ENCODE peak calls at places on chromosomes 7 and 10, in seven cellular contexts. E is transverse colon, V is stomach, N is sigmoid colon, X is tibial nerve, O is HepG2, J is upper lobe of left lung. F is an unnamed sample.

GRCh38 chr10:97333601-97334369 is 744 bp downstream of the FRAT2 start:
- DNase-seq in E (peak; percentile 61), V (peak; percentile 62), N (peak; percentile 75), X (no peak), O (no peak), J (peak; percentile 91), F (peak; percentile 52)

GRCh38 chr7:74027683-74028320 is at the start of gene ELN:
- DNase-seq in E (peak; percentile 63), V (peak; percentile 61), N (peak; percentile 96), X (peak; percentile 87), O (no peak), J (peak; percentile 90), F (peak; percentile 96)

GRCh38 chr10:117441812-117442443 is 66.7 kb upstream of the PDZD8 start:
- DNase-seq in E (no peak), V (no peak), N (no peak), X (no peak), O (no peak), J (no peak), F (no peak)

GRCh38 chr10:77428776-77429395 is 208.7 kb downstream of the KCNMA1 start:
- DNase-seq in E (peak; percentile 49), V (peak; percentile 48), N (peak; percentile 84), X (peak; percentile 25), O (peak; percentile 8), J (no peak), F (peak; percentile 43)

GRCh38 chr10:6667679-6668270 is 87.7 kb upstream of the PRKCQ start:
- DNase-seq in E (peak; percentile 9), V (no peak), N (no peak), X (peak; percentile 16), O (peak; percentile 18), J (no peak), F (no peak)

GRCh38 chr10:132679217-132679595 is 106.7 kb downstream of the NKX6-2 start:
- DNase-seq in E (no peak), V (no peak), N (peak; percentile 39), X (no peak), O (no peak), J (peak; percentile 55), F (no peak)

GRCh38 chr7:70668606-70669358 is 463.2 kb upstream of the GALNT17 start:
- DNase-seq in E (no peak), V (no peak), N (no peak), X (no peak), O (no peak), J (no peak), F (no peak)

GRCh38 chr10:2893446-2893845 is 173.9 kb upstream of the PFKP start:
- DNase-seq in E (no peak), V (no peak), N (no peak), X (no peak), O (no peak), J (no peak), F (no peak)

GRCh38 chr7:74066626-74067025 is 17.0 kb upstream of the LIMK1 start:
- DNase-seq in E (no peak), V (no peak), N (no peak), X (no peak), O (no peak), J (peak; percentile 29), F (no peak)

GRCh38 chr10:87860156-87860795 is 3.1 kb downstream of the KLLN start:
- DNase-seq in E (no peak), V (no peak), N (no peak), X (peak; percentile 39), O (peak; percentile 69), J (no peak), F (no peak)

GRCh38 chr10:23094786-23095403 is 484 bp upstream of the MSRB2 start:
- DNase-seq in E (no peak), V (no peak), N (no peak), X (no peak), O (no peak), J (no peak), F (no peak)

GRCh38 chr10:89337493-89337892 is 9.7 kb downstream of the IFIT3 start:
- DNase-seq in E (no peak), V (no peak), N (no peak), X (no peak), O (no peak), J (no peak), F (no peak)

GRCh38 chr7:157684596-157685429 is 348.0 kb downstream of the DNAJB6 start:
- DNase-seq in E (no peak), V (no peak), N (no peak), X (no peak), O (no peak), J (peak; percentile 80), F (no peak)

GRCh38 chr10:59175538-59176240 is 754 bp upstream of the PHYHIPL start:
- DNase-seq in E (no peak), V (no peak), N (no peak), X (no peak), O (peak; percentile 40), J (no peak), F (no peak)

GRCh38 chr7:79806161-79806734 is 328.4 kb upstream of the GNAI1 start:
- DNase-seq in E (no peak), V (no peak), N (no peak), X (no peak), O (peak; percentile 6), J (no peak), F (no peak)

GRCh38 chr10:129852829-129853228 is 111.2 kb downstream of the EBF3 start:
- DNase-seq in E (no peak), V (no peak), N (no peak), X (no peak), O (no peak), J (no peak), F (no peak)

GRCh38 chr7:146411975-146412374 is 295.4 kb downstream of the CNTNAP2 start:
- DNase-seq in E (no peak), V (no peak), N (no peak), X (no peak), O (no peak), J (no peak), F (no peak)

GRCh38 chr10:28652101-28652500 is 25.2 kb upstream of the BAMBI start:
- DNase-seq in E (no peak), V (no peak), N (no peak), X (no peak), O (no peak), J (no peak), F (no peak)

GRCh38 chr10:88791924-88792323 is 10.6 kb upstream of the LIPM start:
- DNase-seq in E (no peak), V (no peak), N (no peak), X (no peak), O (peak; percentile 8), J (no peak), F (no peak)

GRCh38 chr10:78973901-78974408 is 94.8 kb upstream of the ZMIZ1 start:
- DNase-seq in E (no peak), V (no peak), N (peak; percentile 85), X (peak; percentile 57), O (peak; percentile 93), J (peak; percentile 94), F (peak; percentile 80)

GRCh38 chr7:138891446-138891810 is 89.8 kb downstream of the KIAA1549 start:
- DNase-seq in E (no peak), V (no peak), N (no peak), X (no peak), O (no peak), J (no peak), F (no peak)

GRCh38 chr7:136925049-136925448 is 56.6 kb downstream of the CHRM2 start:
- DNase-seq in E (no peak), V (no peak), N (no peak), X (no peak), O (no peak), J (no peak), F (no peak)

GRCh38 chr10:73859441-73860049 is 14.8 kb downstream of the CAMK2G start:
- DNase-seq in E (peak; percentile 34), V (no peak), N (peak; percentile 61), X (no peak), O (no peak), J (no peak), F (no peak)

GRCh38 chr10:121961456-121961855 is 13.6 kb downstream of the NSMCE4A start:
- DNase-seq in E (no peak), V (no peak), N (no peak), X (no peak), O (no peak), J (no peak), F (no peak)

GRCh38 chr10:121956111-121957061 is 18.6 kb downstream of the NSMCE4A start:
- DNase-seq in E (no peak), V (no peak), N (no peak), X (no peak), O (no peak), J (no peak), F (no peak)

DNA sequence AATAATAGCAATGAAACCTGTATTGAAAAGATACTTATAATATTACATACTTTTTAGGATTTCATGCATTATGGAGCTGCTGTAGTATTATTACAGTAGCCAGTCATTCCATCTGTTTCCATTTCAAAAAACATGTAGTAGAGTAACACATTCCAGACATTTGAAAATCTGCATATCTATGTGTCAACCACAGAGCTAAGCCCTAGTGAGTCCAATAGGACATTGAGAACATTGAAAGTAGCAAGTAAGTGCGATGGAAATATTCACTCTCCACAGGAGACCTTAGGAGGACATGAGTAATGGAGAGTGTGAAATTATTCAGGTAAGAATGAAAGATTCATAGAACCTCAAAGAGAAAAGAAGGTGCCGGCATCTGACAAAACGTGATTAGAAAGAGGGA is 15.3 kb downstream of the NSMCE4A start:
- DNase-seq in E (no peak), V (no peak), N (no peak), X (no peak), O (no peak), J (no peak), F (no peak)
- H3K36me3 ChIP-seq in E (no peaks in the 10 kb centered on the region), V (peaks cover 95% of the 10 kb centered on the region), N (peaks cover 90% of the 10 kb centered on the region), X (peaks cover 73% of the 10 kb centered on the region), O (peaks cover 4% of the 10 kb centered on the region), J (peaks cover 16% of the 10 kb centered on the region), F (no peaks in the 10 kb centered on the region)

DNA sequence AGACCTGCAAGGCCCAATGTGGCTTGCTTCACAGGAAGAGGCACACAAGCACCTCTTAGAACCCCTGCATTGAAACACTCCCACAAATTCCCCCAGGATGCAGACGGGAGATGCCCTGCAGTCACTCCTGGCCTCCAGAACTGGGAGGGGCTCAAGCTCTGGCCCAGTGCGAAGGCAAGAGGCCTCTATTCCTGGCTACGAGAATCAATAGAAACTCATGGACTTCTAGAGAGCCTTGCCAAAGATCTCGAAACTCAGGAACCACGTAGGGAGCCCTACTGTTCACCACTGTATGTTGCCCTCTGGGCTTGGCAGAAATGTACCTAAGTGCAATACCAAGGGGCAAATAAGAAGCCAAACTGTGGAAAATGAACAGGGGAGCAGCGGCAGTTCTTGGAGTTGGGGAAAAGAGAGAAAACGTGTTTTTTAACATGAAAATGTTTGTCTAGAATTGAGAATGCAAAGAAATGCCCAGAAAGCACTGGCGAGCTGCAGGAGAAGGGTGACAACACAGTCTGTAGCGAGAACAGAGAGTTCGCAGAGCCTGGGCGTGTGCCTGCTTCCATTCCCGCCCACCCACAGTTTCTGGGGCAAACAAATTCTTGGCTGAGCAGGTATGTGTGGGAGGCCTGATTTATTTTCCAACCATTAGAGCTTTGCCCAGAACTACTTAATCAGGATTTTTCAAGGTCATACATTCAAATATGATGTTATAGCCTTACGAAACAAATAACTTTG is 260.5 kb upstream of the KLF14 start:
- DNase-seq in E (peak; percentile 58), V (peak; percentile 78), N (no peak), X (no peak), O (no peak), J (no peak), F (peak; percentile 73)
- H3K4me1 ChIP-seq in E (peaks cover 68% of the 10 kb centered on the region), V (peaks cover 87% of the 10 kb centered on the region), N (peaks cover 69% of the 10 kb centered on the region), X (peaks cover 100% of the 10 kb centered on the region), O (peaks cover 56% of the 10 kb centered on the region), J (peaks cover 79% of the 10 kb centered on the region), F (peaks cover 40% of the 10 kb centered on the region)

GRCh38 chr7:130154501-130155317 is 50.5 kb downstream of the TMEM209 start:
- DNase-seq in E (no peak), V (peak; percentile 78), N (no peak), X (no peak), O (no peak), J (peak; percentile 83), F (no peak)
- TF ChIP-seq EP300 in E (no peak), V (no peak), N (no peak), X (no peak), O (no peak), J (no peak), F (no peak)

GRCh38 chr10:101612872-101613271 is 24.8 kb downstream of the DPCD start:
- DNase-seq in E (no peak), V (no peak), N (no peak), X (no peak), O (no peak), J (no peak), F (no peak)
- H3K36me3 ChIP-seq in E (no peaks in the 10 kb centered on the region), V (peaks cover 84% of the 10 kb centered on the region), N (peaks cover 68% of the 10 kb centered on the region), X (peaks cover 64% of the 10 kb centered on the region), O (peaks cover 14% of the 10 kb centered on the region), J (peaks cover 53% of the 10 kb centered on the region), F (peaks cover 2% of the 10 kb centered on the region)